ENCODE peak calls at places on chromosomes 2 and 18, in four cellular contexts. K is testis, E is A549, X is heart left ventricle. A is an unnamed sample.

GRCh38 chr2:128215897-128216645 is 102.6 kb downstream of the HS6ST1 start:
- DNase-seq in K (no peak), E (no peak), X (no peak), A (no peak)

GRCh38 chr2:119476301-119477117 is 44.9 kb downstream of the TMEM37 start:
- DNase-seq in K (peak), E (peak), X (peak), A (peak)

GRCh38 chr18:62339106-62339988 is 14.2 kb downstream of the TNFRSF11A start:
- DNase-seq in K (no peak), E (peak), X (no peak), A (no peak)

GRCh38 chr2:135709992-135710391 is 31.7 kb upstream of the UBXN4 start:
- DNase-seq in K (peak), E (peak), X (peak), A (peak)

GRCh38 chr2:20071397-20072383 is 20.3 kb upstream of the LAPTM4A start:
- DNase-seq in K (peak), E (peak), X (peak), A (peak)

GRCh38 chr2:113822087-113822805 is 65.8 kb upstream of the SLC35F5 start:
- DNase-seq in K (no peak), E (no peak), X (no peak), A (no peak)

GRCh38 chr2:234932591-234933168 is 19.1 kb upstream of the SH3BP4 start:
- DNase-seq in K (no peak), E (no peak), X (no peak), A (no peak)

GRCh38 chr18:76364282-76365259 is 130.5 kb downstream of the ZNF516 start:
- DNase-seq in K (peak), E (no peak), X (no peak), A (no peak)

GRCh38 chr2:30272761-30273573 is 41.6 kb downstream of the LBH start:
- DNase-seq in K (no peak), E (peak), X (no peak), A (peak)

GRCh38 chr2:207896525-207897295 is 127.0 kb upstream of the FZD5 start:
- DNase-seq in K (no peak), E (peak), X (no peak), A (no peak)

GRCh38 chr2:43125090-43125998 is 101.1 kb downstream of the ZFP36L2 start:
- DNase-seq in K (no peak), E (no peak), X (peak), A (no peak)

GRCh38 chr2:161352718-161353117 is 44.5 kb downstream of the PSMD14 start:
- DNase-seq in K (no peak), E (no peak), X (no peak), A (no peak)

GRCh38 chr2:80326214-80326613 is 21.7 kb upstream of the LRRTM1 start:
- DNase-seq in K (no peak), E (peak), X (peak), A (no peak)

GRCh38 chr2:171160119-171160629 is 519 bp downstream of the TLK1 start:
- DNase-seq in K (peak), E (peak), X (peak), A (peak)

GRCh38 chr2:12479042-12479601 is 237.6 kb upstream of the TRIB2 start:
- DNase-seq in K (peak), E (no peak), X (no peak), A (no peak)

GRCh38 chr2:207772844-207773205 is 3.1 kb upstream of the FZD5 start:
- DNase-seq in K (no peak), E (no peak), X (no peak), A (no peak)

GRCh38 chr18:79878741-79879358 is 72.6 kb downstream of the SLC66A2 start:
- DNase-seq in K (no peak), E (no peak), X (no peak), A (no peak)

GRCh38 chr2:196137271-196137670 is 34.1 kb downstream of the STK17B start:
- DNase-seq in K (no peak), E (no peak), X (no peak), A (no peak)

GRCh38 chr18:77736817-77737216 is 487.2 kb downstream of the GALR1 start:
- DNase-seq in K (no peak), E (no peak), X (no peak), A (no peak)

GRCh38 chr2:132617989-132618388 is 52.0 kb downstream of the LYPD1 start:
- DNase-seq in K (no peak), E (no peak), X (no peak), A (no peak)

GRCh38 chr2:173749315-173749714 is 215.9 kb downstream of the SP3 start:
- DNase-seq in K (no peak), E (peak), X (no peak), A (peak)

GRCh38 chr2:42100696-42101585 is 53.1 kb downstream of the PKDCC start:
- DNase-seq in K (peak), E (no peak), X (peak), A (peak)
- H3K4me3 ChIP-seq in K (peak), E (no peak), X (peak), A (peak)

GRCh38 chr2:102060792-102061191 is 69.0 kb downstream of the IL1R2 start:
- DNase-seq in K (no peak), E (no peak), X (no peak), A (no peak)
- H3K27ac ChIP-seq in K (peak), E (peak), X (peak), A (no peak)

GRCh38 chr18:44678725-44679055 is 2.0 kb upstream of the SETBP1 start:
- DNase-seq in K (no peak), E (no peak), X (no peak), A (no peak)
- H3K4me3 ChIP-seq in K (peak), E (peak), X (peak), A (peak)

GRCh38 chr2:149572102-149572953 is 15.2 kb downstream of the MMADHC start:
- DNase-seq in K (no peak), E (no peak), X (no peak), A (no peak)
- H3K27ac ChIP-seq in K (no peak), E (no peak), X (peak), A (no peak)

DNA sequence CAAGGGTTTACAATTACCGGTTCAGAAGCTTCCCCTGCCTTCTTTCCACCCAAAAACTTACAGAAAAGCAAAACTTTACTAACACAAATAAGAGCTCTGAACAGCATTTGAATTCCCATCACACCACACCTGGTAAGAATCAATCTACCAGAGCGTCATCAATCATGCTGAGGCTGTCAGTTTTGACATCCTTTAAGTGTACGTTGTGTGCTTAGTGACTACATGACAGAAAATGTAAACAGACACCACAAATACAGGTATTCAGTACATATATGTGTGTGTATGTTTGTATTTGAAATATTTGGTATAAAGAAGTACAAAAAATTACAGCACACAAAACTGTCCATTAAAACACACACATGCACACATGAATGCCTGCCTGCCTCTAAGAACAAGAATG is 523.5 kb downstream of the TMEM182 start:
- DNase-seq in K (no peak), E (no peak), X (no peak), A (no peak)
- H3K4me3 ChIP-seq in K (no peak), E (no peak), X (no peak), A (no peak)

GRCh38 chr2:39517102-39517436 is 80.0 kb upstream of the MAP4K3 start:
- DNase-seq in K (no peak), E (no peak), X (no peak), A (no peak)
- H3K27ac ChIP-seq in K (peak), E (peak), X (peak), A (no peak)